ENCODE peak calls at places on chromosomes 3 and 15, in ten cellular contexts. O, X, R, D, M, G, P, Y, Q and K are unnamed samples. For H3K36me3, the result is how much of the 10 kb centered on the place peaks cover.

GRCh38 chr15:89472785-89473256 is 23.6 kb downstream of the RHCG start:
- DNase-seq in O (no peak), X (peak), R (no peak), D (no peak), M (peak), G (peak), P (peak), Y (peak), Q (no peak), K (no peak)

GRCh38 chr15:62272290-62272689 is 107.2 kb upstream of the C2CD4B start:
- DNase-seq in O (no peak), X (no peak), R (no peak), D (no peak), M (no peak), G (no peak), P (no peak), Y (no peak), Q (no peak), K (no peak)

GRCh38 chr3:143951351-143951971 is 20.2 kb upstream of the DIPK2A start:
- DNase-seq in O (no peak), X (peak), R (no peak), D (no peak), M (no peak), G (peak), P (peak), Y (peak), Q (no peak), K (no peak)

GRCh38 chr3:195209836-195210551 is 61.0 kb downstream of the XXYLT1 start:
- DNase-seq in O (peak), X (no peak), R (peak), D (no peak), M (no peak), G (no peak), P (peak), Y (no peak), Q (no peak), K (peak)

GRCh38 chr15:99138491-99138982 is 33.7 kb downstream of the SYNM start:
- DNase-seq in O (no peak), X (no peak), R (no peak), D (no peak), M (no peak), G (no peak), P (no peak), Y (no peak), Q (no peak), K (no peak)

GRCh38 chr3:31974454-31974853 is 6.6 kb downstream of the OSBPL10 start:
- DNase-seq in O (no peak), X (no peak), R (no peak), D (no peak), M (no peak), G (no peak), P (peak), Y (no peak), Q (no peak), K (no peak)

GRCh38 chr3:102483556-102483955 is 48.7 kb downstream of the ZPLD1 start:
- DNase-seq in O (no peak), X (no peak), R (no peak), D (no peak), M (no peak), G (no peak), P (no peak), Y (peak), Q (no peak), K (no peak)

GRCh38 chr3:42680806-42681205 is 4.5 kb upstream of the KLHL40 start:
- DNase-seq in O (no peak), X (no peak), R (peak), D (no peak), M (no peak), G (no peak), P (peak), Y (no peak), Q (no peak), K (peak)

GRCh38 chr3:46400000-46400734 is 6.7 kb downstream of the CCR5AS start:
- DNase-seq in O (no peak), X (no peak), R (no peak), D (no peak), M (no peak), G (peak), P (peak), Y (peak), Q (no peak), K (no peak)

GRCh38 chr3:65080432-65080831 is 392.6 kb upstream of the ADAMTS9 start:
- DNase-seq in O (no peak), X (no peak), R (no peak), D (no peak), M (no peak), G (peak), P (no peak), Y (no peak), Q (no peak), K (no peak)

GRCh38 chr3:156535162-156535627 is 19.7 kb downstream of the SSR3 start:
- DNase-seq in O (peak), X (no peak), R (no peak), D (peak), M (no peak), G (peak), P (peak), Y (peak), Q (peak), K (peak)

GRCh38 chr15:40763801-40764765 is at the start of gene GCHFR:
- DNase-seq in O (peak), X (peak), R (peak), D (peak), M (no peak), G (peak), P (peak), Y (no peak), Q (no peak), K (peak)

GRCh38 chr3:126518779-126519177 is 1.2 kb upstream of the UROC1 start:
- DNase-seq in O (no peak), X (peak), R (peak), D (no peak), M (no peak), G (no peak), P (no peak), Y (no peak), Q (no peak), K (peak)

GRCh38 chr15:101684384-101684783 is 32.2 kb upstream of the TM2D3 start:
- DNase-seq in O (no peak), X (no peak), R (no peak), D (no peak), M (peak), G (peak), P (peak), Y (peak), Q (peak), K (no peak)

GRCh38 chr3:126452213-126452612 is 23.5 kb downstream of the ZXDC start:
- DNase-seq in O (no peak), X (no peak), R (no peak), D (no peak), M (no peak), G (no peak), P (no peak), Y (no peak), Q (no peak), K (peak)

GRCh38 chr15:50238263-50238662 is 27.3 kb downstream of the HDC start:
- DNase-seq in O (no peak), X (no peak), R (no peak), D (no peak), M (no peak), G (no peak), P (no peak), Y (no peak), Q (no peak), K (no peak)

GRCh38 chr3:136465296-136465695 is 215.2 kb downstream of the PCCB start:
- DNase-seq in O (no peak), X (no peak), R (no peak), D (no peak), M (no peak), G (no peak), P (no peak), Y (no peak), Q (no peak), K (no peak)

GRCh38 chr3:99895706-99896441 is 78.2 kb downstream of the CMSS1 start:
- DNase-seq in O (no peak), X (no peak), R (no peak), D (no peak), M (peak), G (no peak), P (peak), Y (peak), Q (peak), K (no peak)

GRCh38 chr3:114660124-114660523 is 366.3 kb downstream of the TIGIT start:
- DNase-seq in O (peak), X (peak), R (no peak), D (no peak), M (no peak), G (no peak), P (peak), Y (no peak), Q (peak), K (no peak)

GRCh38 chr15:50059883-50060282 is 59.1 kb downstream of the ATP8B4 start:
- DNase-seq in O (no peak), X (no peak), R (no peak), D (no peak), M (no peak), G (no peak), P (no peak), Y (no peak), Q (no peak), K (no peak)

GRCh38 chr3:194091141-194091540 is 44.8 kb upstream of the HES1 start:
- DNase-seq in O (no peak), X (no peak), R (no peak), D (no peak), M (no peak), G (no peak), P (no peak), Y (peak), Q (no peak), K (no peak)

GRCh38 chr15:60720493-60721231 is 241.7 kb upstream of the ICE2 start:
- DNase-seq in O (no peak), X (no peak), R (no peak), D (no peak), M (no peak), G (no peak), P (no peak), Y (no peak), Q (no peak), K (no peak)

GRCh38 chr3:139182598-139182997 is 137.9 kb upstream of the PRR23C start:
- DNase-seq in O (no peak), X (no peak), R (no peak), D (no peak), M (no peak), G (no peak), P (no peak), Y (no peak), Q (no peak), K (no peak)

GRCh38 chr3:73432021-73432722 is 192.6 kb downstream of the PDZRN3 start:
- DNase-seq in O (no peak), X (peak), R (no peak), D (no peak), M (peak), G (peak), P (peak), Y (peak), Q (no peak), K (peak)

GRCh38 chr3:12816521-12817340 is 20.3 kb downstream of the CAND2 start:
- DNase-seq in O (no peak), X (no peak), R (no peak), D (no peak), M (no peak), G (no peak), P (no peak), Y (no peak), Q (no peak), K (no peak)

GRCh38 chr15:98881526-98882517 is 125.8 kb downstream of the PGPEP1L start:
- DNase-seq in O (no peak), X (peak), R (no peak), D (no peak), M (no peak), G (peak), P (peak), Y (peak), Q (no peak), K (no peak)

GRCh38 chr15:71575474-71576045 is 234.8 kb upstream of the NR2E3 start:
- DNase-seq in O (no peak), X (no peak), R (no peak), D (no peak), M (no peak), G (no peak), P (peak), Y (peak), Q (no peak), K (no peak)

GRCh38 chr15:63473007-63473748 is 31.2 kb upstream of the USP3 start:
- DNase-seq in O (no peak), X (no peak), R (no peak), D (no peak), M (no peak), G (no peak), P (no peak), Y (no peak), Q (no peak), K (no peak)

GRCh38 chr3:6994081-6994668 is 133.3 kb downstream of the GRM7 start:
- DNase-seq in O (no peak), X (no peak), R (no peak), D (no peak), M (no peak), G (peak), P (no peak), Y (peak), Q (no peak), K (no peak)

GRCh38 chr15:76107169-76107568 is 47.4 kb downstream of the TMEM266 start:
- DNase-seq in O (no peak), X (no peak), R (no peak), D (no peak), M (no peak), G (no peak), P (no peak), Y (peak), Q (no peak), K (no peak)

GRCh38 chr15:61613729-61614128 is 384.6 kb upstream of the RORA start:
- DNase-seq in O (no peak), X (no peak), R (no peak), D (no peak), M (no peak), G (no peak), P (peak), Y (no peak), Q (no peak), K (no peak)

GRCh38 chr15:93203036-93203435 is 114.0 kb upstream of the RGMA start:
- DNase-seq in O (no peak), X (no peak), R (no peak), D (no peak), M (no peak), G (no peak), P (no peak), Y (no peak), Q (no peak), K (no peak)

GRCh38 chr3:10753964-10754363 is 62.1 kb upstream of the SLC6A11 start:
- DNase-seq in O (no peak), X (peak), R (no peak), D (peak), M (no peak), G (peak), P (peak), Y (peak), Q (no peak), K (no peak)

GRCh38 chr15:87368511-87368910 is 888.0 kb downstream of the NTRK3 start:
- DNase-seq in O (no peak), X (no peak), R (no peak), D (no peak), M (no peak), G (no peak), P (no peak), Y (peak), Q (no peak), K (no peak)

GRCh38 chr3:42491876-42492507 is 10.5 kb upstream of the VIPR1 start:
- DNase-seq in O (no peak), X (no peak), R (peak), D (no peak), M (no peak), G (no peak), P (no peak), Y (no peak), Q (no peak), K (peak)

GRCh38 chr3:13463618-13464400 is 16.3 kb upstream of the HDAC11 start:
- DNase-seq in O (no peak), X (no peak), R (no peak), D (no peak), M (no peak), G (no peak), P (no peak), Y (peak), Q (no peak), K (no peak)

DNA sequence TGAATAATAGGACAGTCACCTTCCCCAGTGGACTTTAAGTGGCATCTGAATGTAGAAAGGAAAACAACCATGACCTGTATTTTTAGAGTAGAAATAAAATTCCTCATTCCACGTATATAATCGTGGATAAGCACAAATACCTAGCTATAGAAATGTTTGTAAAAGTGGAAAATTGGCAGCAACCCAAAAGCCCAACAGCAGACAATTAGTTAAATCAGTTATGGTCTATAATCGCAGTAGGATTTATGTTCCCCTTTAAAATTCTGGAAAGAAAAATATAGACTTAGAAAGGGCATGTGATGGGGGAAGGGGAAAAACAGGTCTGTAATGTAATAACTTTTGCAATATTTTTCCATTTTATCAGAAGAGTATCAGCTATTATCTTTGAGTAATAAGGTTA is 241.9 kb upstream of the ST8SIA2 start:
- DNase-seq in O (no peak), X (no peak), R (no peak), D (no peak), M (no peak), G (no peak), P (no peak), Y (no peak), Q (no peak), K (no peak)
- H3K36me3 ChIP-seq in O (under half), X (under half), R (half or more), D (half or more), M (under half), G (under half), P (under half), Y (under half), Q (under half), K (under half)

DNA sequence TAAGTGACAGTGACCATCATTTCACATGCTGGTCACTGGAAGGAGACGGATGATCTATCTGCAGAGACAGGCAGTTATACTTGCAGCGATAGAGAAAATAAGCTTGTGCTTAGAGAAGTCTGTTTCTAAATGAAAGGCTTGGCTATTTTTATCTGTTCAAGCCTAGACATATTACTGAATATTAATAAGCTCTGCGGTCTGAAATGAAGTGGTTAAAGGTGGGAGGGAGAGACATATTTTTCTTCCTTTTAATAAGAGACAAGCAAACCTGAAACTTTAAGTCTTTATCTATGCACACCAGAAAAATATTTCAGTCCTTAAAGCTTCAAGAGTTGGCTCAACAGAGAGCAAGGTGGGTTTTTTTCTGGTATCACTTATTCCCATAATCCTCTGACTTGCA is 99.0 kb downstream of the CD200R1L start:
- DNase-seq in O (no peak), X (no peak), R (no peak), D (no peak), M (no peak), G (no peak), P (no peak), Y (no peak), Q (no peak), K (no peak)
- H3K4me3 ChIP-seq in O (no peak), X (no peak), R (no peak), D (no peak), M (no peak), G (no peak), P (no peak), Y (no peak), Q (no peak), K (no peak)

GRCh38 chr3:141442914-141443313 is 43.9 kb upstream of the RASA2 start:
- DNase-seq in O (no peak), X (no peak), R (no peak), D (no peak), M (no peak), G (no peak), P (no peak), Y (no peak), Q (no peak), K (no peak)
- H3K36me3 ChIP-seq in O (under half), X (under half), R (half or more), D (half or more), M (under half), G (under half), P (under half), Y (under half), Q (under half), K (under half)

GRCh38 chr3:119891944-119892721 is 110.2 kb downstream of the NR1I2 start:
- DNase-seq in O (no peak), X (peak), R (no peak), D (no peak), M (no peak), G (peak), P (peak), Y (peak), Q (peak), K (no peak)
- H3K4me3 ChIP-seq in O (no peak), X (no peak), R (no peak), D (no peak), M (no peak), G (no peak), P (no peak), Y (no peak), Q (no peak), K (peak)

DNA sequence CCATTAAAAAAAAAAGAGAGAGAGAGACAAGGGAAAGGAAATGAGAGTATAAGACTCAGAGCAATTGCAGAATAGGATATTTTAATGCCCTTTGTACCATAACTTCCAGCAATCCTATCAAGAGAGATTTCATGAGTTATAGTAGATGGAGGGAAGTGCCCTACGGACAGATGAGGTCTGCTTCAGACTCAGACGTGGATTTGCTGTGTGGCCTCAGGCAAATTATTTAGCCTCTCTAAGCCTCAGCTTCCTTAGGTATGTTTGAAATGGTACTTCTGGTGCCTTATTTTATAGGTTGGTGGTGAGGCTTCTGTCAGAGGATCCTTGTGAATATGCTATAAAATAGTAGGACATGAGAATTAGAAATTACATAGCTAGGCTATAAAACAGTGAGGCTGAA is 448.2 kb downstream of the EDEM1 start:
- DNase-seq in O (no peak), X (no peak), R (no peak), D (no peak), M (no peak), G (no peak), P (no peak), Y (no peak), Q (no peak), K (no peak)
- H3K36me3 ChIP-seq in O (under half), X (under half), R (under half), D (under half), M (under half), G (under half), P (under half), Y (under half), Q (under half), K (under half)

GRCh38 chr3:186955898-186956696 is 25.8 kb downstream of the ST6GAL1 start:
- DNase-seq in O (no peak), X (no peak), R (no peak), D (no peak), M (no peak), G (peak), P (no peak), Y (no peak), Q (no peak), K (no peak)
- H3K4me3 ChIP-seq in O (no peak), X (no peak), R (no peak), D (no peak), M (no peak), G (no peak), P (no peak), Y (no peak), Q (no peak), K (no peak)

GRCh38 chr3:80733522-80734176 is 965.9 kb upstream of the ROBO1 start:
- DNase-seq in O (no peak), X (no peak), R (no peak), D (no peak), M (no peak), G (peak), P (peak), Y (peak), Q (no peak), K (no peak)
- H3K36me3 ChIP-seq in O (under half), X (under half), R (under half), D (under half), M (under half), G (under half), P (under half), Y (under half), Q (under half), K (under half)